ENCODE peak calls at places on chromosomes 5 and 9, in seven cellular contexts. W, E, R, K, H, U and I are unnamed samples.

GRCh38 chr5:155727512-155728145 is 599.3 kb upstream of the SGCD start:
- DNase-seq in U (peak; percentile 63), W (no peak), R (no peak), K (no peak), H (no peak), E (no peak), I (no peak)

GRCh38 chr9:123550012-123550411 is 194.0 kb downstream of the CRB2 start:
- DNase-seq in E (no peak), W (peak; percentile 33), R (no peak), H (no peak), K (no peak), U (no peak), I (no peak)

GRCh38 chr5:2094616-2094995 is 211.9 kb upstream of the IRX4 start:
- DNase-seq in R (no peak), U (no peak), E (no peak), K (no peak), W (no peak), H (no peak), I (no peak)

GRCh38 chr9:123099042-123099441 is 65.6 kb downstream of the GPR21 start:
- DNase-seq in U (no peak), K (no peak), H (no peak), E (no peak), W (no peak), R (no peak), I (no peak)

GRCh38 chr9:7906783-7907182 is 107.2 kb upstream of the DMAC1 start:
- DNase-seq in E (no peak), W (no peak), U (no peak), R (no peak), K (no peak), H (no peak), I (no peak)

GRCh38 chr9:114141553-114142548 is 13.5 kb upstream of the COL27A1 start:
- DNase-seq in K (no peak), U (no peak), H (peak; percentile 82), E (no peak), R (no peak), W (no peak), I (no peak)

GRCh38 chr5:171861383-171861782 is 75.8 kb downstream of the SMIM23 start:
- DNase-seq in R (no peak), H (no peak), W (no peak), U (no peak), E (no peak), K (no peak), I (no peak)

GRCh38 chr9:95649801-95650213 is 133.0 kb upstream of the PTCH1 start:
- DNase-seq in U (no peak), R (no peak), E (no peak), H (no peak), W (no peak), K (no peak), I (no peak)

GRCh38 chr5:144247131-144247530 is 76.5 kb downstream of the KCTD16 start:
- DNase-seq in R (no peak), W (peak; percentile 1), E (no peak), U (no peak), H (no peak), K (no peak), I (no peak)

GRCh38 chr5:141476132-141476909 is 555 bp downstream of the PCDHGC3 start:
- DNase-seq in U (peak; percentile 75), E (no peak), R (no peak), H (no peak), W (peak; percentile 65), K (no peak), I (peak; percentile 83)

GRCh38 chr5:95960802-95961616 is 642 bp downstream of the ELL2 start:
- DNase-seq in W (peak; percentile 89), K (peak; percentile 70), U (peak; percentile 88), E (no peak), H (peak; percentile 42), R (no peak), I (peak; percentile 86)

GRCh38 chr9:37421914-37422288 is 595 bp upstream of the GRHPR start:
- DNase-seq in W (no peak), R (no peak), H (no peak), U (no peak), E (no peak), K (no peak), I (no peak)

GRCh38 chr5:89855417-89855816 is 554.1 kb downstream of the CETN3 start:
- DNase-seq in E (no peak), W (no peak), U (no peak), K (no peak), R (no peak), H (no peak), I (no peak)

GRCh38 chr5:120255214-120255613 is 208.9 kb upstream of the PRR16 start:
- DNase-seq in R (no peak), E (no peak), H (no peak), W (no peak), U (no peak), K (no peak), I (no peak)

GRCh38 chr5:31350395-31350794 is 156.9 kb downstream of the CDH6 start:
- DNase-seq in W (no peak), R (no peak), K (no peak), H (no peak), E (no peak), U (no peak), I (no peak)

GRCh38 chr5:132840896-132841818 is 10.7 kb upstream of the SHROOM1 start:
- DNase-seq in W (no peak), R (no peak), K (no peak), H (no peak), E (no peak), U (no peak), I (no peak)

GRCh38 chr5:170523830-170524229 is 20.0 kb downstream of the KCNIP1 start:
- DNase-seq in E (no peak), H (no peak), K (no peak), R (no peak), W (no peak), U (no peak), I (no peak)

GRCh38 chr5:170522211-170523128 is 18.6 kb downstream of the KCNIP1 start:
- DNase-seq in R (no peak), E (no peak), W (no peak), K (no peak), H (no peak), U (no peak), I (no peak)

GRCh38 chr5:170524576-170524975 is 20.8 kb downstream of the KCNIP1 start:
- DNase-seq in R (no peak), U (no peak), W (no peak), E (no peak), H (no peak), K (no peak), I (no peak)

GRCh38 chr5:170525450-170526211 is 21.8 kb downstream of the KCNIP1 start:
- DNase-seq in H (no peak), R (no peak), K (no peak), E (no peak), U (no peak), W (no peak), I (no peak)

DNA sequence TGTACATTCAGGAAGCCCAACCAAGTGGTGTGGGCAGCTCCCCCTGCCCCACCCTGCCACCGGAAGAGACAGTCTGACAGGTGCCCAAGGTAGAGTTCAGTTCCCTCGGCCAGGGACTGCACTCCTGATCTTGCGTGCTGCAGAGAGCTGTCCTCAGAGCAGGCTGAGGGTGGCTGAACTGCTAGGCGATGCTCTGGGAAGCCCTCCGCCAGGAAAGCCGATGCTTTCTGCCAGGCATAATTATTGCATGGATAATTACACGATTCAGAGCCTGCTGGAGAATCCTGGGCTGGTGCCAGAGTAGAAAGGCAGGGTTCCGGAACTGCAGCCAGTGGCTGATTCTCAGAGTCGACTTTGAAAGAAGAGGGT is 19.3 kb downstream of the KCNIP1 start:
- DNase-seq in E (no peak), H (no peak), K (no peak), W (peak; percentile 72), U (no peak), R (no peak), I (no peak)
- TF ChIP-seq JUND in E (no peak), H (no peak), K (no peak), W (no peak), U (no peak), R (no peak), I (no peak)

GRCh38 chr9:135698767-135699166 is 514 bp downstream of the SOHLH1 start:
- DNase-seq in H (no peak), W (no peak), E (no peak), K (no peak), U (peak; percentile 58), R (no peak), I (no peak)
- TF ChIP-seq JUND in H (no peak), W (no peak), E (no peak), K (no peak), U (no peak), R (no peak), I (no peak)

DNA sequence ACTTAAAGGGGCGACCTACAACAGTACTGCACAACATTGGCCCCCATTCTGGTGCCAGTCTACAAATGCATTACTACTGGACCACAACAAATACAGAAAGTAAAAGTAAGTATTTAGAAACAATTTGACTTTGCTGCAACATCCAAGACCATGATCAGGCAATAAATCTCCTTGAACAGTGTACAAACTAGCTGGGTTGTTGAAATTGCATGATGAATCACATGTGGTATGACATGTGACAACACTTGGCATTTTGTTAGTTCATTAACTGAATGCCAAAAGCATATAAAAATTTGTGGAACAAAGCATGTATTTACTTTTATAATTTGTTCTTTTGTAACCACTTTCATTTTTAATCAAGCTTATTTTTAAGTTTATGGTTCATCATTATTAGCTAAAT is 270.4 kb downstream of the NFIB start:
- DNase-seq in W (no peak), K (no peak), E (no peak), R (no peak), U (no peak), H (no peak), I (no peak)
- TF ChIP-seq JUND in W (no peak), K (no peak), E (no peak), R (no peak), U (no peak), H (no peak), I (no peak)

GRCh38 chr9:31119882-31120481 is 1264.5 kb upstream of the ACO1 start:
- DNase-seq in R (peak; percentile 6), W (peak; percentile 2), E (no peak), U (no peak), H (peak; percentile 19), K (no peak), I (no peak)
- TF ChIP-seq JUND in R (no peak), W (no peak), E (no peak), U (no peak), H (no peak), K (no peak), I (no peak)

GRCh38 chr5:118862596-118862995 is 125.8 kb downstream of the DTWD2 start:
- DNase-seq in K (no peak), W (no peak), H (no peak), U (no peak), R (no peak), E (no peak), I (no peak)
- TF ChIP-seq JUND in K (no peak), W (no peak), H (no peak), U (no peak), R (no peak), E (no peak), I (no peak)